ENCODE peak calls at places on chromosomes 16 and 17, in five cellular contexts. C, M, S, O and I are unnamed samples.

GRCh38 chr17:60435244-60436170 is 13.2 kb downstream of the CHCT1 start:
- DNase-seq in C (peak), M (no peak), S (peak), O (peak), I (peak)

GRCh38 chr17:69961488-69962145 is 113.4 kb upstream of the KCNJ16 start:
- DNase-seq in C (no peak), M (no peak), S (no peak), O (no peak), I (no peak)

GRCh38 chr17:9356488-9356911 is 219.1 kb downstream of the STX8 start:
- DNase-seq in C (no peak), M (no peak), S (no peak), O (no peak), I (no peak)

GRCh38 chr17:12277827-12278226 is 257.1 kb downstream of the MAP2K4 start:
- DNase-seq in C (no peak), M (no peak), S (no peak), O (no peak), I (no peak)

GRCh38 chr17:5437721-5438317 is 1.1 kb downstream of the C1QBP start:
- DNase-seq in C (no peak), M (no peak), S (no peak), O (no peak), I (no peak)

GRCh38 chr16:50548659-50549560 is 714 bp downstream of the NKD1 start:
- DNase-seq in C (peak), M (no peak), S (peak), O (no peak), I (peak)

GRCh38 chr17:63774141-63774981 is at the start of gene DDX42:
- DNase-seq in C (peak), M (no peak), S (peak), O (no peak), I (peak)

GRCh38 chr17:50210249-50211225 is 9.1 kb upstream of the COL1A1 start:
- DNase-seq in C (no peak), M (peak), S (peak), O (no peak), I (no peak)

GRCh38 chr16:74563828-74564263 is 43.1 kb downstream of the GLG1 start:
- DNase-seq in C (no peak), M (no peak), S (peak), O (no peak), I (no peak)

GRCh38 chr17:45873728-45874127 is 20.6 kb upstream of the MAPT start:
- DNase-seq in C (no peak), M (no peak), S (no peak), O (no peak), I (no peak)
- TF ChIP-seq POLR2AphosphoS5 in C (no peak), M (no peak), S (no peak), O (no peak), I (no peak)

GRCh38 chr17:77287432-77288068 is 146.8 kb downstream of the SEC14L1 start:
- DNase-seq in C (no peak), M (no peak), S (no peak), O (no peak), I (no peak)
- TF ChIP-seq POLR2A in C (no peak), M (no peak), S (no peak), O (no peak), I (no peak)

GRCh38 chr17:19756551-19756950 is 8.5 kb upstream of the ALDH3A1 start:
- DNase-seq in C (no peak), M (no peak), S (no peak), O (no peak), I (no peak)
- TF ChIP-seq TAF1 in C (no peak), M (no peak), S (no peak), O (no peak), I (no peak)

GRCh38 chr17:41806685-41807445 is 4.9 kb downstream of the P3H4 start:
- DNase-seq in C (no peak), M (no peak), S (no peak), O (no peak), I (no peak)

GRCh38 chr17:41799366-41799765 is 12.4 kb downstream of the P3H4 start:
- DNase-seq in C (no peak), M (no peak), S (no peak), O (no peak), I (no peak)

GRCh38 chr17:41801374-41802062 is 10.2 kb downstream of the P3H4 start:
- DNase-seq in C (peak), M (no peak), S (peak), O (no peak), I (peak)

GRCh38 chr17:41800601-41801373 is 11.0 kb downstream of the P3H4 start:
- DNase-seq in C (no peak), M (peak), S (peak), O (no peak), I (no peak)

GRCh38 chr17:41802961-41803682 is 8.6 kb downstream of the P3H4 start:
- DNase-seq in C (no peak), M (no peak), S (no peak), O (no peak), I (no peak)
- TF ChIP-seq POLR2AphosphoS5 in C (no peak), M (no peak), S (no peak), O (no peak), I (no peak)

GRCh38 chr16:83005653-83006160 is 378.9 kb downstream of the CDH13 start:
- DNase-seq in C (no peak), M (no peak), S (no peak), O (no peak), I (no peak)

GRCh38 chr16:83004868-83005652 is 378.3 kb downstream of the CDH13 start:
- DNase-seq in C (no peak), M (no peak), S (no peak), O (no peak), I (no peak)

GRCh38 chr16:82996814-82997213 is 370.0 kb downstream of the CDH13 start:
- DNase-seq in C (no peak), M (no peak), S (no peak), O (no peak), I (no peak)

GRCh38 chr16:82999711-83000110 is 372.9 kb downstream of the CDH13 start:
- DNase-seq in C (no peak), M (no peak), S (no peak), O (no peak), I (no peak)

DNA sequence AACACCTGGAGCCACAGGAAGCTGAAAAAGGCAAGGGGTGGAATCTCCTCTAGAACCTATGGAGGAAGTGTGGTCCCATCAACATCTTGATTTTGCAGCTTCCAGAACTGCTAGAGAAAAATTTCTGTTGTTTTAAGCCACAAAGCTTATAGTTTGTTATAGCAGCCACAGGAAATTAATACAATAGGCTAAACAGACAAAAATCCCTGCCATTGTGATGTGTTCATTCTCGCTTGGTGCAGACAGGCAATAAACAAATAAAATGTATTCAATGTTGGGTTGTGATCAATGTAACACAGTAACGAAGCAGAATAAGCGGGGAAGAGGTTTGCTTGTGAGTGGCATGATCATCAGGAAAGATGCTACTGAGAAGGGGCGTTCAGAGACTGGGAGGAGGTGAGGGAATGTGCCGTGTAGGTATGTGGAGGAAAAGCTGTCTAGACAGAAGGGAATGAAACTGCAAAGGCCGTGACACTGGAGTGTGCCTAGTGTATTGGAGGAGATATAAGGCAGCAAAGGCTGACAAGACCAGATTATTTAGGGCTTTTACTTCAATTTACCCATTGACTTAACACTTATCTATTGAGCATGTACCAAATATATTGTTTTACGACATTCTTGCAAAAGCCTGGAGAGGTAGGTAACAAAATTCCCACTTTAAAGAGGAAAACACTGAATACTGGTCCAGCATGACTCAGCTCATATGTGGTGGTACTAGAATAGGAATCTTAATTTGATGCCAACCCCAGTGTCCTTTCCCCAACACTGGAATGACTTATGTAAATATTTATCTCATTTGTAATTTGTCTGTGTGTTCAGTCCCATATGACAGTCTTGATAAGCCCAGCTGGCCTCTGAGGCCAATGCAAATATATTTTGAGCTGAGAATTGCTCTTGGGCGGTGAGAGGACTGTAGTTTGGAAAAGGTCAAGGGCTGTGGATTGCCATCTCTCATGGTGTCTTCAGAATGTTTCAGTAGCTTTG is 375.9 kb downstream of the CDH13 start:
- DNase-seq in C (no peak), M (no peak), S (no peak), O (no peak), I (no peak)
- TF ChIP-seq POLR2A in C (no peak), M (no peak), S (no peak), O (no peak), I (no peak)

GRCh38 chr17:57355090-57355859 is 99.0 kb downstream of the MSI2 start:
- DNase-seq in C (no peak), M (no peak), S (no peak), O (no peak), I (no peak)
- TF ChIP-seq TAF1 in C (no peak), M (no peak), S (no peak), O (no peak), I (no peak)